ENCODE peak calls at places on chromosomes 3 and 15, in seven cellular contexts. One of them, this sample, is unnamed.

GRCh38 chr15:74791667-74792066 is 9.8 kb downstream of the CSK start:
- DNase-seq in mucosa of descending colon: no peak
- DNase-seq in fibroblast of the aortic adventitia: no peak
- DNase-seq in stomach: no peak
- DNase-seq in tibial nerve: no peak
- DNase-seq in A549: no peak
- DNase-seq in upper lobe of right lung: no peak
- DNase-seq in this sample: no peak

GRCh38 chr3:103337179-103337845 is 902.5 kb downstream of the ZPLD1 start:
- DNase-seq in mucosa of descending colon: no peak
- DNase-seq in fibroblast of the aortic adventitia: no peak
- DNase-seq in stomach: no peak
- DNase-seq in tibial nerve: no peak
- DNase-seq in A549: no peak
- DNase-seq in upper lobe of right lung: no peak
- DNase-seq in this sample: no peak

GRCh38 chr3:86547697-86548096 is 443.3 kb downstream of the VGLL3 start:
- DNase-seq in mucosa of descending colon: no peak
- DNase-seq in fibroblast of the aortic adventitia: no peak
- DNase-seq in stomach: no peak
- DNase-seq in tibial nerve: no peak
- DNase-seq in A549: no peak
- DNase-seq in upper lobe of right lung: no peak
- DNase-seq in this sample: peak

GRCh38 chr15:57334257-57334656 is 42.0 kb upstream of the CGNL1 start:
- DNase-seq in mucosa of descending colon: no peak
- DNase-seq in fibroblast of the aortic adventitia: peak
- DNase-seq in stomach: peak
- DNase-seq in tibial nerve: no peak
- DNase-seq in A549: no peak
- DNase-seq in upper lobe of right lung: no peak
- DNase-seq in this sample: no peak

GRCh38 chr3:72997421-72997961 is 880 bp downstream of the PPP4R2 start:
- DNase-seq in mucosa of descending colon: no peak
- DNase-seq in fibroblast of the aortic adventitia: peak
- DNase-seq in stomach: no peak
- DNase-seq in tibial nerve: peak
- DNase-seq in A549: peak
- DNase-seq in upper lobe of right lung: no peak
- DNase-seq in this sample: peak

GRCh38 chr3:13535905-13536304 is 13.0 kb upstream of the FBLN2 start:
- DNase-seq in mucosa of descending colon: no peak
- DNase-seq in fibroblast of the aortic adventitia: no peak
- DNase-seq in stomach: no peak
- DNase-seq in tibial nerve: no peak
- DNase-seq in A549: no peak
- DNase-seq in upper lobe of right lung: no peak
- DNase-seq in this sample: no peak

GRCh38 chr3:150070271-150070670 is 99.6 kb upstream of the PFN2 start:
- DNase-seq in mucosa of descending colon: no peak
- DNase-seq in fibroblast of the aortic adventitia: no peak
- DNase-seq in stomach: no peak
- DNase-seq in tibial nerve: no peak
- DNase-seq in A549: no peak
- DNase-seq in upper lobe of right lung: no peak
- DNase-seq in this sample: no peak

GRCh38 chr3:155135003-155135402 is 54.9 kb downstream of the MME start:
- DNase-seq in mucosa of descending colon: no peak
- DNase-seq in fibroblast of the aortic adventitia: no peak
- DNase-seq in stomach: no peak
- DNase-seq in tibial nerve: no peak
- DNase-seq in A549: no peak
- DNase-seq in upper lobe of right lung: no peak
- DNase-seq in this sample: no peak

GRCh38 chr3:168824107-168824506 is 728.4 kb upstream of the GOLIM4 start:
- DNase-seq in mucosa of descending colon: no peak
- DNase-seq in fibroblast of the aortic adventitia: no peak
- DNase-seq in stomach: no peak
- DNase-seq in tibial nerve: no peak
- DNase-seq in A549: no peak
- DNase-seq in upper lobe of right lung: no peak
- DNase-seq in this sample: no peak

GRCh38 chr3:40765884-40766283 is 241.1 kb downstream of the ZNF621 start:
- DNase-seq in mucosa of descending colon: no peak
- DNase-seq in fibroblast of the aortic adventitia: peak
- DNase-seq in stomach: no peak
- DNase-seq in tibial nerve: peak
- DNase-seq in A549: no peak
- DNase-seq in upper lobe of right lung: no peak
- DNase-seq in this sample: no peak

GRCh38 chr15:68997050-68997449 is 17.4 kb upstream of the NOX5 start:
- DNase-seq in mucosa of descending colon: no peak
- DNase-seq in fibroblast of the aortic adventitia: no peak
- DNase-seq in stomach: no peak
- DNase-seq in tibial nerve: no peak
- DNase-seq in A549: no peak
- DNase-seq in upper lobe of right lung: no peak
- DNase-seq in this sample: no peak

GRCh38 chr3:188664795-188665194 is 507.0 kb upstream of the TPRG1 start:
- DNase-seq in mucosa of descending colon: no peak
- DNase-seq in fibroblast of the aortic adventitia: no peak
- DNase-seq in stomach: no peak
- DNase-seq in tibial nerve: no peak
- DNase-seq in A549: peak
- DNase-seq in upper lobe of right lung: no peak
- DNase-seq in this sample: peak
- TF ChIP-seq CTCF in mucosa of descending colon: no peak
- TF ChIP-seq CTCF in fibroblast of the aortic adventitia: no peak
- TF ChIP-seq CTCF in stomach: no peak
- TF ChIP-seq CTCF in tibial nerve: peak
- TF ChIP-seq CTCF in A549: peak
- TF ChIP-seq CTCF in upper lobe of right lung: no peak
- TF ChIP-seq CTCF in this sample: peak

GRCh38 chr3:14758297-14758696 is 60.5 kb upstream of the FGD5 start:
- DNase-seq in mucosa of descending colon: no peak
- DNase-seq in fibroblast of the aortic adventitia: no peak
- DNase-seq in stomach: no peak
- DNase-seq in tibial nerve: no peak
- DNase-seq in A549: no peak
- DNase-seq in upper lobe of right lung: no peak
- DNase-seq in this sample: no peak

GRCh38 chr3:14760185-14760584 is 58.6 kb upstream of the FGD5 start:
- DNase-seq in mucosa of descending colon: no peak
- DNase-seq in fibroblast of the aortic adventitia: no peak
- DNase-seq in stomach: no peak
- DNase-seq in tibial nerve: no peak
- DNase-seq in A549: no peak
- DNase-seq in upper lobe of right lung: no peak
- DNase-seq in this sample: no peak

GRCh38 chr3:14758893-14759292 is 59.9 kb upstream of the FGD5 start:
- DNase-seq in mucosa of descending colon: no peak
- DNase-seq in fibroblast of the aortic adventitia: no peak
- DNase-seq in stomach: no peak
- DNase-seq in tibial nerve: no peak
- DNase-seq in A549: no peak
- DNase-seq in upper lobe of right lung: no peak
- DNase-seq in this sample: no peak

GRCh38 chr3:14762701-14763100 is 56.1 kb upstream of the FGD5 start:
- DNase-seq in mucosa of descending colon: no peak
- DNase-seq in fibroblast of the aortic adventitia: no peak
- DNase-seq in stomach: no peak
- DNase-seq in tibial nerve: no peak
- DNase-seq in A549: no peak
- DNase-seq in upper lobe of right lung: no peak
- DNase-seq in this sample: no peak

DNA sequence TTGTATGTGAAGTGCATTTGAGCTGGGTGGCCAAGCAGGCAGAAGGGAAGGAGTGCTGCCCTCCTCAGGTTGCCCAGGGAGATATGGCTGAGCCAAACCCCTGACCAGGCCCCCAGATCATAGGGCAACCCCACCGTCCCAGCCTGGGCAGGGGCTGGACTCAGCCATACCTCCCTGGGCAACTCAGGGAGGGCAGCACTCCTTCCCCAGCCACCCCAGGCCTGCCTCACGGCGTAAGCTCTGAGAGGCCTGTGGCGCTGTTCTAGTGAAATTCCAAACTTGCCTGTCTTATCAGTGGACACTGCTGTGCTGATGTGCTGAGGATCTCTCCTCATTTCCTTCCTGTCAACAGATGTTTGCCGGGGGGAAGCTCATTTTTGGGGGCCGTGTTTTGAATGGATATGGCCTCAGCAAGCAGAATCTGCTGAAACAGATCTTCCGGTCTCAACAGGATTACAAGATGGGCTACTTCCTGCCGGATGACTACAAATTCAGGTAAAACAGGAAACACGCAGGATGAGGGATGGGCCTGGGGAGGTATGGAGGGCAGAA is 57.6 kb upstream of the FGD5 start:
- DNase-seq in mucosa of descending colon: no peak
- DNase-seq in fibroblast of the aortic adventitia: no peak
- DNase-seq in stomach: no peak
- DNase-seq in tibial nerve: no peak
- DNase-seq in A549: no peak
- DNase-seq in upper lobe of right lung: no peak
- DNase-seq in this sample: no peak
- TF ChIP-seq CTCF in mucosa of descending colon: no peak
- TF ChIP-seq CTCF in fibroblast of the aortic adventitia: no peak
- TF ChIP-seq CTCF in stomach: no peak
- TF ChIP-seq CTCF in tibial nerve: no peak
- TF ChIP-seq CTCF in A549: peak
- TF ChIP-seq CTCF in upper lobe of right lung: no peak
- TF ChIP-seq CTCF in this sample: peak

GRCh38 chr3:192001217-192001616 is 540.3 kb downstream of the PYDC2 start:
- DNase-seq in mucosa of descending colon: no peak
- DNase-seq in fibroblast of the aortic adventitia: no peak
- DNase-seq in stomach: no peak
- DNase-seq in tibial nerve: no peak
- DNase-seq in A549: no peak
- DNase-seq in upper lobe of right lung: no peak
- DNase-seq in this sample: no peak

GRCh38 chr3:191997093-191997492 is 536.1 kb downstream of the PYDC2 start:
- DNase-seq in mucosa of descending colon: no peak
- DNase-seq in fibroblast of the aortic adventitia: no peak
- DNase-seq in stomach: no peak
- DNase-seq in tibial nerve: no peak
- DNase-seq in A549: no peak
- DNase-seq in upper lobe of right lung: no peak
- DNase-seq in this sample: no peak

DNA sequence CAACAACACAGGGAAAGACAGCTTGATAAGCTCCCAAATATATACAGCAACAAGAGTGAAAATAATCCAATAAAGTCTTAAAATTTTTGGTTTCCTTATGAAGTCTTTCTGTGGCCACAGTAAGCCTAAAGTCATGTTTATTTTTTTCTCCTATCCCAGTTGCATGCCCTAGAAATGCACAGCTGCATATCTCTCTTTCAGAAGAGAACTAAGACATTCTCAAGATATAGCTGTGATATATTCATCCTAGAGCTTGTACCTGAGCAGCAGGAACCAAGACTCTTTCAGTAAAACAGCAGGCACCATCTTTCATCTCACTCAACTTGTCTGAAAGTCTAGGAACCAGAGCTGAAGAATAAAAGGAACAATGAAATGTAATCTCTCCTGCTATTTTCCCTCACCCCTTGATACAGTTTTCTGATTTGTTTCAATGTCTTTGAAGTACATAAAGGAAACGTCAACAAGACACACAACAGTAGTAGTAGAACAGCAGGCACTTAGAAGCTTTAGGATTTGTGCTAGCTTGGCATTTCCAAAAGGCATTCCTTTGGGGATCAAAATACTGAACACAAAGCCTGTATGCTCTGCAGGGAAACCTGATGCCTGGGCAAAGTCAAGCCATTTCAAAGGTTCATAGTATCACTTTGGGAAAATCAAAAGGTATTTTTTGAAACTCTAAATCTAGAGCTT is 536.8 kb downstream of the PYDC2 start:
- DNase-seq in mucosa of descending colon: no peak
- DNase-seq in fibroblast of the aortic adventitia: no peak
- DNase-seq in stomach: no peak
- DNase-seq in tibial nerve: no peak
- DNase-seq in A549: no peak
- DNase-seq in upper lobe of right lung: no peak
- DNase-seq in this sample: peak
- TF ChIP-seq CTCF in mucosa of descending colon: no peak
- TF ChIP-seq CTCF in fibroblast of the aortic adventitia: no peak
- TF ChIP-seq CTCF in stomach: no peak
- TF ChIP-seq CTCF in tibial nerve: no peak
- TF ChIP-seq CTCF in A549: no peak
- TF ChIP-seq CTCF in upper lobe of right lung: no peak
- TF ChIP-seq CTCF in this sample: no peak

GRCh38 chr15:96331942-96332853 is 1.7 kb downstream of the NR2F2 start:
- DNase-seq in mucosa of descending colon: peak
- DNase-seq in fibroblast of the aortic adventitia: peak
- DNase-seq in stomach: no peak
- DNase-seq in tibial nerve: peak
- DNase-seq in A549: peak
- DNase-seq in upper lobe of right lung: peak
- DNase-seq in this sample: peak

GRCh38 chr15:96330064-96330449 is 443 bp upstream of the NR2F2 start:
- DNase-seq in mucosa of descending colon: no peak
- DNase-seq in fibroblast of the aortic adventitia: peak
- DNase-seq in stomach: no peak
- DNase-seq in tibial nerve: peak
- DNase-seq in A549: peak
- DNase-seq in upper lobe of right lung: no peak
- DNase-seq in this sample: no peak

GRCh38 chr15:96331141-96331941 is 841 bp downstream of the NR2F2 start:
- DNase-seq in mucosa of descending colon: peak
- DNase-seq in fibroblast of the aortic adventitia: peak
- DNase-seq in stomach: no peak
- DNase-seq in tibial nerve: peak
- DNase-seq in A549: peak
- DNase-seq in upper lobe of right lung: peak
- DNase-seq in this sample: peak

GRCh38 chr15:96329403-96329981 is 1.0 kb upstream of the NR2F2 start:
- DNase-seq in mucosa of descending colon: no peak
- DNase-seq in fibroblast of the aortic adventitia: peak
- DNase-seq in stomach: no peak
- DNase-seq in tibial nerve: no peak
- DNase-seq in A549: peak
- DNase-seq in upper lobe of right lung: no peak
- DNase-seq in this sample: peak

DNA sequence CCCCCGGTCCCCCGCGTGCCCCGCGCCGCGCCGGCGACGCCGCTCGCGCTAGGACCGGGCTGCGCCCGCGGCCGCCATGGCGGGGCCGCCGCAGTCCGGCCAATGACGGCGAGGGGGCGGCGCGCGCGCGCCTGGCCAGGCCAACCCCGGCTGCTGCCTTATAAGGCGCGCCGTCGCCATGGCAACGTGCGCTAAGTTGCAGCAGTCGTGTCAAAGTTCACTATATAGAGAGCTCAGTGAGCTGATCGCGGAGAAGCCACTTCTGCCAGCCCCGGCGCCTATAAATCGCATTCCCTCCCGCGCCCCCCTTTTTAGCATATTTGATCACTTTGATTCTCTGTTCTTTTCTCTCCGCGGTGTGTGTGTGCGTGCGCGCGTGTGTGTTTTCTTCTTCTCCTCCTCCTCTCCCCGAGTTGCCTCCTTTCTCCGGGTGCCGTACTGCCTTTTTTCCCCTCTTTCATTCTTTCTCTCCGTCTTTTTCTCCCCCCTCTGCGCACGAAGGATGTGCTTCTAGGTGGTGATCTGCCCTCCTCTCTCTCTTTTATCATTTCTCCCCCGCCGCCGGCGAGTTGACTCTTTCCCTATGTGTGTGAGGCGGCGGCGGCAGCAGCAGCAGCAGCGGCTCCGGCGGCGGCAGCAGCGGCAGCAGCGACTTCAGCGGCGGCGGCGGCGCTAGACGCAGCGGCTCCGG is at the start of gene NR2F2:
- DNase-seq in mucosa of descending colon: peak
- DNase-seq in fibroblast of the aortic adventitia: peak
- DNase-seq in stomach: peak
- DNase-seq in tibial nerve: peak
- DNase-seq in A549: peak
- DNase-seq in upper lobe of right lung: peak
- DNase-seq in this sample: peak
- TF ChIP-seq CTCF in mucosa of descending colon: no peak
- TF ChIP-seq CTCF in fibroblast of the aortic adventitia: no peak
- TF ChIP-seq CTCF in stomach: no peak
- TF ChIP-seq CTCF in tibial nerve: no peak
- TF ChIP-seq CTCF in A549: no peak
- TF ChIP-seq CTCF in upper lobe of right lung: no peak
- TF ChIP-seq CTCF in this sample: no peak

This sample was measured in neural progenitor cell.